ENCODE peak calls at places on chromosomes 11 and 22, in five cellular contexts. U is foreskin keratinocyte; D is HuH-7; C is left ventricle myocardium inferior; N is CD4-positive, alpha-beta memory T cell. F is an unnamed sample.

GRCh38 chr11:208917-209260 is 1.4 kb downstream of the RIC8A start:
- DNase-seq in U (no peak), D (no peak), C (no peak), N (no peak), F (no peak)

GRCh38 chr22:40484906-40485660 is 114.7 kb downstream of the SGSM3 start:
- DNase-seq in U (no peak), D (no peak), C (no peak), N (no peak), F (no peak)

GRCh38 chr11:121416909-121417567 is 35.1 kb upstream of the SORL1 start:
- DNase-seq in U (peak; percentile 25), D (no peak), C (peak; percentile 81), N (peak; percentile 63), F (no peak)

GRCh38 chr11:35555238-35555887 is 29.9 kb upstream of the PAMR1 start:
- DNase-seq in U (no peak), D (no peak), C (no peak), N (no peak), F (no peak)

GRCh38 chr11:19574916-19575315 is 137.7 kb upstream of the NAV2 start:
- DNase-seq in U (no peak), D (no peak), C (no peak), N (no peak), F (no peak)

GRCh38 chr11:47236482-47236881 is 12.1 kb downstream of the ACP2 start:
- DNase-seq in U (no peak), D (no peak), C (no peak), N (no peak), F (no peak)

GRCh38 chr22:47474895-47475294 is 712.4 kb downstream of the TBC1D22A start:
- DNase-seq in U (no peak), D (no peak), C (no peak), N (no peak), F (no peak)

GRCh38 chr11:67507242-67507890 is 596 bp downstream of the CDK2AP2 start:
- DNase-seq in U (no peak), D (peak; percentile 95), C (peak; percentile 68), N (no peak), F (peak; percentile 88)

GRCh38 chr11:133678211-133678610 is 145.9 kb upstream of the OPCML start:
- DNase-seq in U (no peak), D (no peak), C (no peak), N (no peak), F (no peak)

GRCh38 chr11:76391039-76391438 is 9.9 kb downstream of the GVQW3 start:
- DNase-seq in U (no peak), D (no peak), C (no peak), N (no peak), F (no peak)

GRCh38 chr11:12472401-12473065 is 95.2 kb downstream of the PARVA start:
- DNase-seq in U (no peak), D (no peak), C (no peak), N (no peak), F (no peak)

GRCh38 chr11:134406264-134407185 is 5.5 kb downstream of the B3GAT1 start:
- DNase-seq in U (no peak), D (no peak), C (no peak), N (no peak), F (no peak)

GRCh38 chr11:70914496-70914895 is 337.9 kb downstream of the SHANK2 start:
- DNase-seq in U (no peak), D (no peak), C (no peak), N (no peak), F (no peak)

GRCh38 chr22:49466926-49467590 is 360.6 kb downstream of the BRD1 start:
- DNase-seq in U (no peak), D (no peak), C (no peak), N (no peak), F (no peak)

GRCh38 chr11:134008593-134008992 is 51.8 kb upstream of the IGSF9B start:
- DNase-seq in U (no peak), D (no peak), C (no peak), N (no peak), F (no peak)

GRCh38 chr11:66624450-66624849 is 8.0 kb downstream of the RBM14 start:
- DNase-seq in U (no peak), D (no peak), C (no peak), N (no peak), F (no peak)

GRCh38 chr11:124079631-124080318 is 35.5 kb upstream of the VWA5A start:
- DNase-seq in U (no peak), D (no peak), C (no peak), N (no peak), F (no peak)

GRCh38 chr11:34271727-34272126 is 86.1 kb downstream of the ABTB2 start:
- DNase-seq in U (no peak), D (no peak), C (no peak), N (no peak), F (no peak)

GRCh38 chr11:61334434-61335354 is 1.7 kb downstream of the TKFC start:
- DNase-seq in U (no peak), D (no peak), C (no peak), N (no peak), F (no peak)

GRCh38 chr11:28659716-28660348 is 551.6 kb downstream of the METTL15 start:
- DNase-seq in U (no peak), D (no peak), C (no peak), N (no peak), F (no peak)

GRCh38 chr11:119979716-119980115 is 158.2 kb downstream of the TRIM29 start:
- DNase-seq in U (no peak), D (no peak), C (no peak), N (no peak), F (no peak)

GRCh38 chr11:36062796-36063380 is 119.0 kb downstream of the LDLRAD3 start:
- DNase-seq in U (no peak), D (no peak), C (no peak), N (no peak), F (peak; percentile 20)

GRCh38 chr11:82942376-82942775 is 40.8 kb downstream of the DDIAS start:
- DNase-seq in U (no peak), D (no peak), C (no peak), N (no peak), F (no peak)

GRCh38 chr11:130737041-130737830 is 179.0 kb downstream of the SNX19 start:
- DNase-seq in U (no peak), D (no peak), C (no peak), N (no peak), F (no peak)